ENCODE peak calls at places on chromosome 3, in seven cellular contexts. E, O, N, Y, S, U and Z are unnamed samples.

GRCh38 chr3:139660269-139660668 is 17.5 kb downstream of the NMNAT3 start:
- DNase-seq in E (no peak), O (no peak), N (no peak), Y (no peak), S (no peak), U (no peak), Z (no peak)

GRCh38 chr3:65330072-65330471 is 642.3 kb upstream of the ADAMTS9 start:
- DNase-seq in E (no peak), O (no peak), N (no peak), Y (no peak), S (no peak), U (no peak), Z (no peak)

GRCh38 chr3:11434017-11434526 is 161.9 kb downstream of the ATG7 start:
- DNase-seq in E (no peak), O (no peak), N (no peak), Y (peak; percentile 89), S (peak; percentile 85), U (peak; percentile 6), Z (no peak)

GRCh38 chr3:13850161-13850945 is 29.5 kb downstream of the WNT7A start:
- DNase-seq in E (no peak), O (no peak), N (peak; percentile 97), Y (no peak), S (peak; percentile 66), U (no peak), Z (peak; percentile 86)

GRCh38 chr3:57784089-57784735 is 28.1 kb downstream of the SLMAP start:
- DNase-seq in E (no peak), O (no peak), N (no peak), Y (no peak), S (no peak), U (no peak), Z (no peak)

GRCh38 chr3:74789111-74789510 is 174.7 kb upstream of the CNTN3 start:
- DNase-seq in E (no peak), O (no peak), N (peak; percentile 79), Y (no peak), S (no peak), U (no peak), Z (no peak)

GRCh38 chr3:40780801-40781406 is 256.1 kb downstream of the ZNF621 start:
- DNase-seq in E (peak; percentile 20), O (no peak), N (no peak), Y (peak; percentile 2), S (peak; percentile 43), U (peak; percentile 61), Z (no peak)

GRCh38 chr3:32817195-32817560 is 619 bp upstream of the TRIM71 start:
- DNase-seq in E (no peak), O (no peak), N (no peak), Y (no peak), S (peak; percentile 39), U (no peak), Z (peak; percentile 61)

GRCh38 chr3:14474363-14475081 is 65.6 kb downstream of the GRIP2 start:
- DNase-seq in E (no peak), O (no peak), N (no peak), Y (no peak), S (no peak), U (no peak), Z (no peak)

GRCh38 chr3:132783152-132783551 is 60.9 kb upstream of the NPHP3 start:
- DNase-seq in E (peak; percentile 75), O (no peak), N (peak; percentile 76), Y (no peak), S (peak; percentile 49), U (no peak), Z (no peak)

GRCh38 chr3:175020101-175020500 is 161.0 kb downstream of the NAALADL2 start:
- DNase-seq in E (no peak), O (no peak), N (peak; percentile 4), Y (no peak), S (peak; percentile 8), U (no peak), Z (no peak)

GRCh38 chr3:182716114-182716688 is 77.1 kb upstream of the ATP11B start:
- DNase-seq in E (no peak), O (no peak), N (peak; percentile 93), Y (no peak), S (no peak), U (no peak), Z (no peak)

GRCh38 chr3:27559835-27560234 is 75.7 kb upstream of the SLC4A7 start:
- DNase-seq in E (peak; percentile 35), O (no peak), N (peak; percentile 89), Y (peak; percentile 66), S (peak; percentile 85), U (peak; percentile 51), Z (no peak)

GRCh38 chr3:23953523-23953922 is 8.4 kb downstream of the NR1D2 start:
- DNase-seq in E (no peak), O (no peak), N (peak; percentile 81), Y (no peak), S (no peak), U (no peak), Z (no peak)

GRCh38 chr3:111311709-111312235 is 230.2 kb upstream of the CD96 start:
- DNase-seq in E (no peak), O (no peak), N (no peak), Y (no peak), S (no peak), U (no peak), Z (no peak)

GRCh38 chr3:52333869-52334557 is 17.9 kb downstream of the DNAH1 start:
- DNase-seq in E (no peak), O (no peak), N (no peak), Y (no peak), S (no peak), U (no peak), Z (no peak)

GRCh38 chr3:178291555-178291954 is 244.7 kb upstream of the KCNMB2 start:
- DNase-seq in E (no peak), O (no peak), N (no peak), Y (no peak), S (no peak), U (no peak), Z (no peak)

GRCh38 chr3:11757441-11757875 is 89.2 kb downstream of the TAMM41 start:
- DNase-seq in E (no peak), O (no peak), N (no peak), Y (no peak), S (no peak), U (no peak), Z (no peak)

GRCh38 chr3:4838621-4839022 is 140.6 kb upstream of the BHLHE40 start:
- DNase-seq in E (no peak), O (no peak), N (no peak), Y (no peak), S (no peak), U (no peak), Z (no peak)

GRCh38 chr3:22951910-22952309 is 251.2 kb upstream of the UBE2E2 start:
- DNase-seq in E (no peak), O (no peak), N (peak; percentile 48), Y (no peak), S (no peak), U (no peak), Z (no peak)

GRCh38 chr3:59809750-59810444 is 760.1 kb upstream of the CFAP20DC start:
- DNase-seq in E (peak; percentile 33), O (no peak), N (peak; percentile 45), Y (peak; percentile 12), S (peak; percentile 33), U (peak; percentile 48), Z (no peak)

GRCh38 chr3:24462737-24463136 is 31.9 kb downstream of the THRB start:
- DNase-seq in E (no peak), O (no peak), N (peak; percentile 42), Y (no peak), S (no peak), U (no peak), Z (no peak)

GRCh38 chr3:43214616-43215015 is 71.7 kb upstream of the SNRK start:
- DNase-seq in E (no peak), O (no peak), N (no peak), Y (no peak), S (no peak), U (peak; percentile 16), Z (no peak)

GRCh38 chr3:71046791-71047190 is 536.7 kb downstream of the FOXP1 start:
- DNase-seq in E (no peak), O (no peak), N (peak; percentile 45), Y (no peak), S (no peak), U (no peak), Z (no peak)

GRCh38 chr3:100554373-100554676 is 55.1 kb upstream of the ADGRG7 start:
- DNase-seq in E (no peak), O (no peak), N (no peak), Y (no peak), S (no peak), U (no peak), Z (no peak)

GRCh38 chr3:135106445-135106844 is 311.4 kb downstream of the EPHB1 start:
- DNase-seq in E (no peak), O (no peak), N (peak; percentile 77), Y (no peak), S (peak; percentile 64), U (peak; percentile 27), Z (peak; percentile 79)

GRCh38 chr3:23710555-23710954 is 95.2 kb upstream of the UBE2E1 start:
- DNase-seq in E (no peak), O (no peak), N (peak; percentile 98), Y (no peak), S (peak; percentile 29), U (no peak), Z (no peak)

GRCh38 chr3:154486949-154487348 is 57.0 kb upstream of the GPR149 start:
- DNase-seq in E (no peak), O (no peak), N (no peak), Y (no peak), S (no peak), U (no peak), Z (no peak)

GRCh38 chr3:23740517-23741402 is 65.0 kb upstream of the UBE2E1 start:
- DNase-seq in E (no peak), O (no peak), N (peak; percentile 69), Y (no peak), S (peak; percentile 22), U (no peak), Z (no peak)

GRCh38 chr3:18745472-18745871 is 320.3 kb upstream of the SATB1 start:
- DNase-seq in E (no peak), O (no peak), N (no peak), Y (no peak), S (no peak), U (no peak), Z (no peak)